ENCODE peak calls at places on chromosomes 6 and 20, in six cellular contexts. X is MM.1S, T is coronary artery, I is lung, R is cardiac fibroblast, A is cardiac muscle cell. Q is an unnamed sample.

GRCh38 chr6:36626636-36627035 is 32.5 kb downstream of the SRSF3 start:
- DNase-seq in X (no peak), A (no peak), I (no peak), R (no peak), T (peak; percentile 46), Q (no peak)

GRCh38 chr6:10610289-10610688 is 84.1 kb downstream of the C6orf52 start:
- DNase-seq in T (no peak), I (no peak), X (no peak), R (no peak), A (no peak), Q (no peak)

GRCh38 chr20:35305682-35306556 is 13.7 kb upstream of the FAM83C start:
- DNase-seq in A (no peak), T (no peak), I (no peak), X (no peak), R (peak; percentile 99), Q (no peak)

GRCh38 chr20:63858393-63859165 is 2.7 kb upstream of the ABHD16B start:
- DNase-seq in I (no peak), A (peak; percentile 67), R (peak; percentile 60), T (no peak), X (no peak), Q (no peak)

GRCh38 chr6:166341915-166342292 is 441 bp downstream of the SFT2D1 start:
- DNase-seq in T (no peak), A (no peak), X (no peak), I (no peak), R (peak; percentile 23), Q (no peak)

GRCh38 chr6:22117663-22118062 is 179.2 kb downstream of the PRL start:
- DNase-seq in T (no peak), A (no peak), I (no peak), R (no peak), X (no peak), Q (no peak)

GRCh38 chr6:143501851-143502250 is 9.7 kb downstream of the FUCA2 start:
- DNase-seq in I (no peak), X (no peak), T (no peak), R (no peak), A (no peak), Q (no peak)

GRCh38 chr6:53495496-53495895 is 49.4 kb downstream of the GCLC start:
- DNase-seq in R (no peak), I (no peak), X (no peak), T (no peak), A (no peak), Q (no peak)

GRCh38 chr6:123316733-123317323 is 319.9 kb downstream of the TRDN start:
- DNase-seq in I (no peak), R (peak; percentile 54), A (peak; percentile 43), T (no peak), X (peak; percentile 14), Q (no peak)
- TF ChIP-seq CTCF in I (no peak), R (peak; percentile 35), A (peak; percentile 32), T (peak; percentile 49), X (peak; percentile 31), Q (peak; percentile 54)

GRCh38 chr6:4313044-4313686 is 177.8 kb upstream of the ECI2 start:
- DNase-seq in T (peak; percentile 78), X (no peak), I (peak; percentile 45), R (peak; percentile 98), A (peak; percentile 19), Q (no peak)
- TF ChIP-seq CTCF in T (no peak), X (peak; percentile 19), I (peak; percentile 10), R (peak; percentile 61), A (peak; percentile 65), Q (no peak)

GRCh38 chr6:15504581-15505350 is 158.1 kb downstream of the DTNBP1 start:
- DNase-seq in A (no peak), T (no peak), R (peak; percentile 98), X (no peak), I (peak; percentile 36), Q (no peak)
- TF ChIP-seq CTCF in A (no peak), T (no peak), R (no peak), X (no peak), I (no peak), Q (no peak)

GRCh38 chr20:32943490-32944052 is 60.7 kb downstream of the SUN5 start:
- DNase-seq in T (no peak), A (no peak), R (no peak), I (no peak), X (no peak), Q (no peak)

GRCh38 chr20:32941155-32941885 is 62.9 kb downstream of the SUN5 start:
- DNase-seq in A (no peak), X (no peak), T (no peak), I (no peak), R (no peak), Q (no peak)

GRCh38 chr20:32946629-32947028 is 57.6 kb downstream of the SUN5 start:
- DNase-seq in X (no peak), I (no peak), T (no peak), A (no peak), R (no peak), Q (no peak)

GRCh38 chr20:32945710-32946221 is 58.5 kb downstream of the SUN5 start:
- DNase-seq in T (no peak), X (no peak), I (no peak), R (peak; percentile 55), A (peak; percentile 49), Q (no peak)
- TF ChIP-seq CTCF in T (no peak), X (peak; percentile 34), I (no peak), R (peak; percentile 63), A (peak; percentile 68), Q (peak; percentile 9)

DNA sequence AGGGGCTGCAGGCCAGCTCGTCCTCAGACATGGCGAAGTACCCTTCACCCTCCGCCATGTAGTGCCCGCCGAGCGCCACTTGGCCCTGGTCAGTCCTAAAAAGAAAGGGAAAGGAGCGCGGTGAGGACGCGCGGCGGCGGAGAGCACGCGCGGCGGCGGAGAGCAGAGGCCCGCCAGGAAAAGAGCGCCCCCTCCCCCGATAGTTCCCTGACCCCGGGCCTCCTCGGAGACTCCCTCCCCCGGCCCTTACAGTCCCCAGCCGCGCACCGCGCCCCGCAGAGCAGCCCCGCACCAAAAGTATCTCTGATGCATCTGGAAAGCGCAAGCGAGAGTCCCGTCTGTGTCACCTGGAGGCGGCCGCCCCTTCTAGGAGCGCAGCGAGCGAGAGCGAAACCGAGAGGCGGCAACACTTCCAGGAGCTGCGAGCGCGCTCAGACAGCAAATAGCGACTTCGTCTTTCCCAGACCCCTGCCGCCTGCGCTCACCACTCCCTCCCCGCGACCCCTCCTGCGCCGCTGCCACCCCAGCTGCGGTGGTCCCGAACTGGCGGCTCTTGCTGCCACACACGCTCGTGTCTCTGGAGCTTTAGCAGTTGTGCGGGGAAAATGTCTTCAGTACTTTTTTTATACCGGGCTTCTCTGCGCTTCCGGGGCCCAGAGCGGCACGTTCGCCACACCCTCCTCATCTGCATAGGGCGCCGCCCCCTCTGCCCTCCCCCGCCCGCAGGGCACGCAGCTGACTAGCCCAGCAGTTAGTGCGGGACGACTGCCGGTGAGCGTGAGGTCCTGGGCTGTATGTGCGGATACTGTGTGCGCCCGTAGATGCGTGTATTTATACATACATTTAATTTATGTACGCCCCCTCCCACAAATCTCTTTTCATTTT is at the start of gene TENT5A:
- DNase-seq in X (peak; percentile 87), I (peak; percentile 93), R (peak; percentile 90), T (peak; percentile 95), A (peak; percentile 94), Q (peak; percentile 60)
- TF ChIP-seq CTCF in X (no peak), I (no peak), R (peak; percentile 6), T (peak; percentile 11), A (no peak), Q (no peak)

GRCh38 chr6:69155467-69155866 is 520.4 kb downstream of the ADGRB3 start:
- DNase-seq in A (no peak), T (no peak), R (peak; percentile 14), I (no peak), X (no peak), Q (no peak)
- TF ChIP-seq CTCF in A (no peak), T (no peak), R (no peak), I (no peak), X (no peak), Q (peak; percentile 3)

DNA sequence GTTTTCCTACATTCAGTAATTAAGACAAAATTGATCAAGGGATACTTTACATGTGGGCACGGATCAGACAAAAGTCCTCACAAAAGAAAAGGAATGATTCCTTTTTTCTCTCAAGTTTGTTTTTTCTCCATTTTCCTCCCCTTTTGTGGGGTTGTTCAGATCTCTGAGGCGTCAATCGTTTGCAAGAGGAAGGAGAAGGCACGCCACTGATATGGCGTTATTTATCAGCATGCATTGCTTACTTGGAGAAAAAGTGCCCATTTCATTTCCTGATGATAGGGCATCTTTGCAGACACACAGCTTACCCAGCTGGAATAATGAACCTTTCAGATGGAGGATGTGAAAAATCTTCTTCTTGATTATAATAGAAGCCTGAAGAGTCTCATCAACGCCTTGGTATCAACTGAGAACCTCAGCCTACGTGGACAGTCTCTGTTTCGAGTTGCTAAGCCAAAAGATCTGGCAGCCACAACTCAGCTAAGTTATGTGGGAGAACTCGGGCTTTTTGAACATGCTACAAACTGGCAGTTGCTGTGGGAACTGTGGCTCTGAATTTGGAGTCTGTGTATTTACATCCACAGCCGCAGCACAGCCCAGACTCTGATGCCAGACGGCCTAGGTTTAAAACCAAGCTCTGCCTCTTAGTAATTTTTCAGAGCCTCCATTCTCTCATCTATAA is 36.0 kb downstream of the RIPOR2 start:
- DNase-seq in I (no peak), X (no peak), R (no peak), A (no peak), T (no peak), Q (no peak)
- TF ChIP-seq CTCF in I (no peak), X (no peak), R (no peak), A (no peak), T (no peak), Q (no peak)

GRCh38 chr20:50447102-50447804 is 62.9 kb upstream of the PTPN1 start:
- DNase-seq in I (no peak), R (no peak), T (no peak), A (no peak), X (no peak), Q (no peak)
- TF ChIP-seq CTCF in I (no peak), R (no peak), T (no peak), A (no peak), X (no peak), Q (no peak)

Q was measured in D721Med.